ENCODE peak calls at places on chromosomes 6 and 20, in six cellular contexts. One of them, this sample, is unnamed.

GRCh38 chr20:35478804-35479472 is 23.5 kb downstream of the CEP250 start:
- DNase-seq in H54: no peak
- DNase-seq in lower leg skin: no peak
- DNase-seq in IMR-90: no peak
- DNase-seq in testis: no peak
- DNase-seq in HepG2: peak; percentile 77
- DNase-seq in this sample: no peak

GRCh38 chr6:128129679-128130078 is 228.8 kb upstream of the THEMIS start:
- DNase-seq in H54: no peak
- DNase-seq in lower leg skin: no peak
- DNase-seq in IMR-90: no peak
- DNase-seq in testis: no peak
- DNase-seq in HepG2: no peak
- DNase-seq in this sample: no peak

GRCh38 chr6:125809771-125810315 is 19.1 kb downstream of the NCOA7 start:
- DNase-seq in H54: no peak
- DNase-seq in lower leg skin: no peak
- DNase-seq in IMR-90: no peak
- DNase-seq in testis: no peak
- DNase-seq in HepG2: no peak
- DNase-seq in this sample: no peak

GRCh38 chr20:20137851-20138250 is 85.5 kb downstream of the CFAP61 start:
- DNase-seq in H54: no peak
- DNase-seq in lower leg skin: no peak
- DNase-seq in IMR-90: no peak
- DNase-seq in testis: no peak
- DNase-seq in HepG2: no peak
- DNase-seq in this sample: no peak

GRCh38 chr6:38482466-38482865 is 157.3 kb downstream of the BTBD9 start:
- DNase-seq in H54: no peak
- DNase-seq in lower leg skin: no peak
- DNase-seq in IMR-90: peak; percentile 22
- DNase-seq in testis: no peak
- DNase-seq in HepG2: no peak
- DNase-seq in this sample: no peak

GRCh38 chr6:26230336-26230735 is 134.7 kb upstream of the BTN3A2 start:
- DNase-seq in H54: no peak
- DNase-seq in lower leg skin: no peak
- DNase-seq in IMR-90: no peak
- DNase-seq in testis: no peak
- DNase-seq in HepG2: no peak
- DNase-seq in this sample: no peak

GRCh38 chr6:84408028-84408427 is 180.6 kb upstream of the CEP162 start:
- DNase-seq in H54: no peak
- DNase-seq in lower leg skin: no peak
- DNase-seq in IMR-90: no peak
- DNase-seq in testis: no peak
- DNase-seq in HepG2: no peak
- DNase-seq in this sample: no peak

GRCh38 chr20:32512047-32512385 is 73.1 kb downstream of the NOL4L start:
- DNase-seq in H54: no peak
- DNase-seq in lower leg skin: no peak
- DNase-seq in IMR-90: no peak
- DNase-seq in testis: no peak
- DNase-seq in HepG2: no peak
- DNase-seq in this sample: no peak

GRCh38 chr6:151704383-151704782 is 103.1 kb upstream of the ESR1 start:
- DNase-seq in H54: no peak
- DNase-seq in lower leg skin: no peak
- DNase-seq in IMR-90: no peak
- DNase-seq in testis: no peak
- DNase-seq in HepG2: no peak
- DNase-seq in this sample: no peak

GRCh38 chr6:51398064-51398740 is 579.5 kb downstream of the TFAP2B start:
- DNase-seq in H54: peak; percentile 28
- DNase-seq in lower leg skin: no peak
- DNase-seq in IMR-90: no peak
- DNase-seq in testis: no peak
- DNase-seq in HepG2: no peak
- DNase-seq in this sample: no peak

GRCh38 chr20:478949-479429 is 16.7 kb upstream of the TBC1D20 start:
- DNase-seq in H54: peak; percentile 23
- DNase-seq in lower leg skin: peak; percentile 24
- DNase-seq in IMR-90: peak; percentile 77
- DNase-seq in testis: peak; percentile 29
- DNase-seq in HepG2: peak; percentile 84
- DNase-seq in this sample: no peak

GRCh38 chr6:42118162-42119001 is 24.0 kb downstream of the C6orf132 start:
- DNase-seq in H54: peak; percentile 66
- DNase-seq in lower leg skin: peak; percentile 64
- DNase-seq in IMR-90: no peak
- DNase-seq in testis: no peak
- DNase-seq in HepG2: peak; percentile 83
- DNase-seq in this sample: no peak
- TF ChIP-seq POLR2A in H54: no peak
- TF ChIP-seq POLR2A in lower leg skin: no peak
- TF ChIP-seq POLR2A in IMR-90: no peak
- TF ChIP-seq POLR2A in testis: no peak
- TF ChIP-seq POLR2A in HepG2: no peak
- TF ChIP-seq POLR2A in this sample: no peak

GRCh38 chr6:35183935-35184334 is 29.8 kb upstream of the SCUBE3 start:
- DNase-seq in H54: no peak
- DNase-seq in lower leg skin: no peak
- DNase-seq in IMR-90: no peak
- DNase-seq in testis: no peak
- DNase-seq in HepG2: no peak
- DNase-seq in this sample: no peak

GRCh38 chr6:35185971-35186370 is 27.8 kb upstream of the SCUBE3 start:
- DNase-seq in H54: no peak
- DNase-seq in lower leg skin: no peak
- DNase-seq in IMR-90: no peak
- DNase-seq in testis: no peak
- DNase-seq in HepG2: no peak
- DNase-seq in this sample: no peak

GRCh38 chr6:35184580-35185301 is 29.0 kb upstream of the SCUBE3 start:
- DNase-seq in H54: no peak
- DNase-seq in lower leg skin: no peak
- DNase-seq in IMR-90: no peak
- DNase-seq in testis: no peak
- DNase-seq in HepG2: no peak
- DNase-seq in this sample: no peak

GRCh38 chr6:35186571-35186970 is 27.2 kb upstream of the SCUBE3 start:
- DNase-seq in H54: no peak
- DNase-seq in lower leg skin: no peak
- DNase-seq in IMR-90: no peak
- DNase-seq in testis: no peak
- DNase-seq in HepG2: no peak
- DNase-seq in this sample: no peak

DNA sequence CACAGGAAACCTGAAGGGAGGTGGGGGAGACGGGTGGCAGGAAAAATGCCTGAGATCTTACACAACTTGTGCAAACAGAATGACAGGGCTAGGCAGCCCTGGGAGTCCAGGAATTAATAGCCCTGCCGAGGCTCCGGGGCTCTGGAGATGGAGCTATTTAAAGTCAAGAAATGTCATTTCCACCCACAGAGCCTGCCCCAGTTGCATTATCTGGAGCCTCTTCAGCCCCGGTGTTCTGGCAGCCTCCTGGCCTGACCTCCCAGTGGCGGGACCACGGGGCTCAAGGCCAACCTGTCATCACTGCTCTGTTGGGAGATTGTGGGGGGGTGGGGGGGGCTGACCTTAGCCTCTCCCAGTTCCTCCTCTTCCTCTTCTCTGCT is 28.5 kb upstream of the SCUBE3 start:
- DNase-seq in H54: no peak
- DNase-seq in lower leg skin: no peak
- DNase-seq in IMR-90: peak; percentile 51
- DNase-seq in testis: no peak
- DNase-seq in HepG2: peak; percentile 82
- DNase-seq in this sample: no peak
- TF ChIP-seq POLR2A in H54: no peak
- TF ChIP-seq POLR2A in lower leg skin: no peak
- TF ChIP-seq POLR2A in IMR-90: no peak
- TF ChIP-seq POLR2A in testis: no peak
- TF ChIP-seq POLR2A in HepG2: no peak
- TF ChIP-seq POLR2A in this sample: no peak

DNA sequence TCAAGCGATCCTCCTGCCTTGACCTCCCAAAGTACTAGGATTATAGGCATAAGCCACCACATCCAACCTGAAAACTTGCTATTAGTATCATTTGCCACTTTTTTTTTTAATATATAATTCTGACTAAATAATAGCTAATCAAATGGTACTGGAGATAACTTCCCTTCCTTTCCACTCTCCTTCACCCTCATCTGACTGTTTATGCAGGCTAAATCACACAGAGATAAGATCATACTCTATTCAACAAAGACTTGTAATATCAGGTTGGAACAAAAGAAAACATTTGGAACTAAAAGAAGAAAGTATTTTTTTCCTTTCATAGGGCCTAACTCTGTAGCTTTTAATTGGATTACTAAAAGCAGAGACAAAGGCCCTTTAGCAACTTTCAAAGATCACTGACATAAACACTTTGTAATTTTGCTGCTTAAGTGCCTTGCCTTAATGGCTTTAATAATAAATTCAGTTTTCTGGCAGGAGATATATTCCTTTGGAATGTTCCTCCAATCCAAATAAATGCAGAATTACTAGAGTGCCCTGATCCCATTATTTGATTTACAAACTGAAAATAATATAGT is 198.7 kb upstream of the ASCC3 start:
- DNase-seq in H54: no peak
- DNase-seq in lower leg skin: no peak
- DNase-seq in IMR-90: no peak
- DNase-seq in testis: no peak
- DNase-seq in HepG2: no peak
- DNase-seq in this sample: no peak
- TF ChIP-seq POLR2A in H54: no peak
- TF ChIP-seq POLR2A in lower leg skin: no peak
- TF ChIP-seq POLR2A in IMR-90: no peak
- TF ChIP-seq POLR2A in testis: no peak
- TF ChIP-seq POLR2A in HepG2: no peak
- TF ChIP-seq POLR2A in this sample: no peak

GRCh38 chr6:135498178-135498841 is 770 bp upstream of the AHI1 start:
- DNase-seq in H54: peak; percentile 7
- DNase-seq in lower leg skin: peak; percentile 85
- DNase-seq in IMR-90: peak; percentile 94
- DNase-seq in testis: peak; percentile 78
- DNase-seq in HepG2: peak; percentile 84
- DNase-seq in this sample: no peak
- TF ChIP-seq POLR2A in H54: peak; percentile 46
- TF ChIP-seq POLR2A in lower leg skin: no peak
- TF ChIP-seq POLR2A in IMR-90: peak; percentile 85
- TF ChIP-seq POLR2A in testis: no peak
- TF ChIP-seq POLR2A in HepG2: peak; percentile 67
- TF ChIP-seq POLR2A in this sample: peak; percentile 53

GRCh38 chr20:43459022-43459942 is 1.6 kb downstream of the SRSF6 start:
- DNase-seq in H54: no peak
- DNase-seq in lower leg skin: peak; percentile 22
- DNase-seq in IMR-90: peak; percentile 20
- DNase-seq in testis: peak; percentile 42
- DNase-seq in HepG2: no peak
- DNase-seq in this sample: no peak

GRCh38 chr20:43460172-43460829 is 2.6 kb downstream of the SRSF6 start:
- DNase-seq in H54: no peak
- DNase-seq in lower leg skin: no peak
- DNase-seq in IMR-90: no peak
- DNase-seq in testis: no peak
- DNase-seq in HepG2: no peak
- DNase-seq in this sample: no peak

GRCh38 chr20:43458422-43458924 is 777 bp downstream of the SRSF6 start:
- DNase-seq in H54: no peak
- DNase-seq in lower leg skin: peak; percentile 30
- DNase-seq in IMR-90: peak; percentile 21
- DNase-seq in testis: no peak
- DNase-seq in HepG2: no peak
- DNase-seq in this sample: no peak

GRCh38 chr20:43457640-43458421 is at the start of gene SRSF6:
- DNase-seq in H54: peak; percentile 85
- DNase-seq in lower leg skin: peak; percentile 92
- DNase-seq in IMR-90: peak; percentile 87
- DNase-seq in testis: peak; percentile 98
- DNase-seq in HepG2: peak; percentile 88
- DNase-seq in this sample: no peak

DNA sequence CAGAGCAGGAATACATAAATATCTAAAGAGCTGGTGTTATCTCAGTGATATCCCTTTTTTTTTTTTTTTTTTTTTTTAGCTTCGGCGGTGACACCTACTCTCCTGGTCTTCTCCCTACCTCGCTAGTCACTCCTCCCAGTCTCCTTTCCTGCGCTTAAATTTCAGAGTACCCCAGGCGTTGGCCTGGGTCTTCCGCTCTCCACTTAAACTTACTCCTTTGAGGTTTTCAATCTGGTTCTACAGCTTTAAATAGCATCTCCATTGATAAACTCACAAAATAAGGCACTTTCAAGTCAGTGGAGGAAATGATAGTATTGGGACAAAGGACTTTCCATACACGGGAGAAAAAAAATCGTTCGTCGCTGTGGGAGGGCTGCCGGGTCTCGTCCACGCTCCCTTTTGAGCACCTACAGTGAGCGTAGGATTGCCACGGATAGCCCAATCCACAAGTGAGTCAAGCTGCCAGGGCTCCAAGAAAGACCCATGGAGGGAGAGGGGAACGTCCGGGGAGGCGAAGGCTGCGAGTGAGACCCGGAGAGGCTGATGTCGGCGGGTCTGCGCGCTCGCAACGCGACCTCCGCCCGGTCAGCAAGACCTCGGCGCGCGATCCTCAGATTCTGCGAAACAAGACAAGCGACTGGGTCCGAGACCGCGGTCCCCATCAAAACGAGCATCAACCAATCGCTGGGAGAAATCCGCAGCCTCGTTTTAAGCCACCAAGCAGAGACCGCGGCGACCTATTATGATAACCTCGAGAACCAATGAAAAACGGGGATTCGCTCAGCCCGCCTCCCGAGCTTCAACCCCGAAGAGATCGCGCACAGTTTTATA is 672 bp upstream of the SRSF6 start:
- DNase-seq in H54: peak; percentile 87
- DNase-seq in lower leg skin: peak; percentile 94
- DNase-seq in IMR-90: peak; percentile 93
- DNase-seq in testis: peak; percentile 98
- DNase-seq in HepG2: peak; percentile 97
- DNase-seq in this sample: peak; percentile 96
- TF ChIP-seq POLR2A in H54: peak; percentile 65
- TF ChIP-seq POLR2A in lower leg skin: no peak
- TF ChIP-seq POLR2A in IMR-90: no peak
- TF ChIP-seq POLR2A in testis: no peak
- TF ChIP-seq POLR2A in HepG2: peak; percentile 72
- TF ChIP-seq POLR2A in this sample: no peak

GRCh38 chr20:6041808-6042265 is 12.0 kb downstream of the LRRN4 start:
- DNase-seq in H54: no peak
- DNase-seq in lower leg skin: no peak
- DNase-seq in IMR-90: no peak
- DNase-seq in testis: no peak
- DNase-seq in HepG2: no peak
- DNase-seq in this sample: no peak
- TF ChIP-seq POLR2A in H54: no peak
- TF ChIP-seq POLR2A in lower leg skin: no peak
- TF ChIP-seq POLR2A in IMR-90: no peak
- TF ChIP-seq POLR2A in testis: no peak
- TF ChIP-seq POLR2A in HepG2: no peak
- TF ChIP-seq POLR2A in this sample: no peak

GRCh38 chr6:107626645-107627044 is 136.7 kb downstream of the SOBP start:
- DNase-seq in H54: no peak
- DNase-seq in lower leg skin: no peak
- DNase-seq in IMR-90: no peak
- DNase-seq in testis: no peak
- DNase-seq in HepG2: no peak
- DNase-seq in this sample: no peak
- TF ChIP-seq POLR2A in H54: no peak
- TF ChIP-seq POLR2A in lower leg skin: no peak
- TF ChIP-seq POLR2A in IMR-90: no peak
- TF ChIP-seq POLR2A in testis: no peak
- TF ChIP-seq POLR2A in HepG2: no peak
- TF ChIP-seq POLR2A in this sample: no peak

GRCh38 chr20:38892091-38892981 is 33.9 kb upstream of the FAM83D start:
- DNase-seq in H54: no peak
- DNase-seq in lower leg skin: no peak
- DNase-seq in IMR-90: no peak
- DNase-seq in testis: no peak
- DNase-seq in HepG2: no peak
- DNase-seq in this sample: no peak
- TF ChIP-seq POLR2A in H54: no peak
- TF ChIP-seq POLR2A in lower leg skin: no peak
- TF ChIP-seq POLR2A in IMR-90: no peak
- TF ChIP-seq POLR2A in testis: no peak
- TF ChIP-seq POLR2A in HepG2: no peak
- TF ChIP-seq POLR2A in this sample: no peak